ENCODE peak calls at places on chromosomes 16 and 17, in four cellular contexts. S, G, Y and M are unnamed samples.

GRCh38 chr16:48576927-48577326 is 33.1 kb downstream of the N4BP1 start:
- DNase-seq in G (no peak), Y (no peak), S (peak), M (no peak)

GRCh38 chr17:43341705-43342600 is 56.8 kb upstream of the ARL4D start:
- DNase-seq in Y (no peak), G (no peak), S (peak), M (peak)

GRCh38 chr17:44940768-44941167 is 6.8 kb downstream of the KIF18B start:
- DNase-seq in G (no peak), S (no peak), Y (no peak), M (no peak)

GRCh38 chr17:4965311-4965986 is 2.2 kb downstream of the SPAG7 start:
- DNase-seq in G (no peak), S (no peak), Y (no peak), M (no peak)

GRCh38 chr17:37131670-37132620 is 183.2 kb downstream of the AATF start:
- DNase-seq in Y (no peak), S (no peak), G (no peak), M (no peak)

GRCh38 chr16:31471875-31472558 is at the start of gene TGFB1I1:
- DNase-seq in S (peak), Y (peak), G (peak), M (peak)

GRCh38 chr16:1941162-1941923 is 1.7 kb downstream of the MSRB1 start:
- DNase-seq in G (no peak), S (peak), Y (no peak), M (no peak)

GRCh38 chr16:19380316-19380715 is 37.4 kb upstream of the TMC5 start:
- DNase-seq in S (no peak), G (no peak), Y (no peak), M (no peak)

GRCh38 chr17:29143894-29144293 is 36.3 kb downstream of the MYO18A start:
- DNase-seq in Y (no peak), G (no peak), S (no peak), M (peak)

GRCh38 chr17:74524751-74525725 is 6.2 kb downstream of the CD300LB start:
- DNase-seq in G (no peak), Y (no peak), S (no peak), M (no peak)

GRCh38 chr16:23840310-23840709 is 4.5 kb downstream of the PRKCB start:
- DNase-seq in S (no peak), G (no peak), Y (no peak), M (no peak)

GRCh38 chr16:23836078-23836403 is 258 bp downstream of the PRKCB start:
- DNase-seq in G (no peak), S (no peak), Y (no peak), M (no peak)

GRCh38 chr16:23836404-23837291 is 865 bp downstream of the PRKCB start:
- DNase-seq in Y (no peak), G (peak), S (no peak), M (no peak)

GRCh38 chr16:23837553-23838308 is 1.9 kb downstream of the PRKCB start:
- DNase-seq in Y (no peak), G (no peak), S (no peak), M (no peak)

GRCh38 chr16:23838485-23839142 is 2.8 kb downstream of the PRKCB start:
- DNase-seq in G (no peak), Y (no peak), S (no peak), M (no peak)
- H3K4me3 ChIP-seq in G (no peak), Y (no peak), S (no peak), M (no peak)

GRCh38 chr17:77804796-77805426 is 153.6 kb upstream of the TNRC6C start:
- DNase-seq in S (no peak), G (no peak), Y (no peak), M (no peak)
- TF ChIP-seq CTCF in S (no peak), G (no peak), Y (no peak), M (no peak)

GRCh38 chr17:46266656-46267544 is 28.0 kb upstream of the LRRC37A start:
- DNase-seq in Y (peak), S (peak), G (peak), M (peak)
- H3K4me3 ChIP-seq in Y (peak), S (peak), G (peak), M (peak)

GRCh38 chr16:28218109-28218508 is 6.3 kb upstream of the XPO6 start:
- DNase-seq in S (peak), Y (no peak), G (no peak), M (peak)
- TF ChIP-seq CTCF in S (peak), Y (peak), G (peak), M (peak)